ENCODE peak calls at places on chromosomes 11 and 22, in eight cellular contexts. M is esophagus muscularis mucosa, C is A549, F is endodermal cell, D is cardiac muscle cell, L is body of pancreas, T is right lobe of liver, V is tibial nerve. X is an unnamed sample. For H3K4me1, the result is how much of the 10 kb centered on the place peaks cover.

GRCh38 chr11:3138178-3139085 is 26.7 kb downstream of the OSBPL5 start:
- DNase-seq in M (no peak), C (no peak), F (peak), D (no peak), L (no peak), T (peak), V (no peak), X (peak)

GRCh38 chr22:47759909-47760308 is 997.5 kb downstream of the TBC1D22A start:
- DNase-seq in M (peak), C (no peak), F (no peak), D (no peak), L (no peak), T (no peak), V (no peak), X (no peak)

GRCh38 chr22:23222033-23222840 is 41.9 kb downstream of the BCR start:
- DNase-seq in M (no peak), C (no peak), F (no peak), D (no peak), L (no peak), T (no peak), V (no peak), X (no peak)

GRCh38 chr22:44368611-44369010 is 55.9 kb upstream of the SHISAL1 start:
- DNase-seq in M (no peak), C (no peak), F (no peak), D (no peak), L (no peak), T (peak), V (no peak), X (no peak)

GRCh38 chr11:79413258-79413657 is 27.6 kb downstream of the TENM4 start:
- DNase-seq in M (peak), C (no peak), F (peak), D (peak), L (peak), T (no peak), V (peak), X (peak)

GRCh38 chr11:44811841-44812448 is 85.2 kb downstream of the TSPAN18 start:
- DNase-seq in M (no peak), C (no peak), F (no peak), D (no peak), L (no peak), T (no peak), V (no peak), X (no peak)

GRCh38 chr11:6812391-6813005 is 13.0 kb upstream of the OR6A2 start:
- DNase-seq in M (no peak), C (peak), F (peak), D (peak), L (no peak), T (no peak), V (no peak), X (no peak)

GRCh38 chr22:45704648-45705047 is 33.0 kb downstream of the ATXN10 start:
- DNase-seq in M (no peak), C (no peak), F (no peak), D (no peak), L (no peak), T (no peak), V (no peak), X (no peak)

GRCh38 chr22:38177926-38178604 is 3.6 kb downstream of the PLA2G6 start:
- DNase-seq in M (no peak), C (peak), F (peak), D (peak), L (peak), T (no peak), V (no peak), X (peak)

GRCh38 chr11:14189874-14190273 is 169.1 kb downstream of the RRAS2 start:
- DNase-seq in M (peak), C (no peak), F (no peak), D (peak), L (peak), T (no peak), V (peak), X (peak)

GRCh38 chr11:6156628-6157367 is 13.3 kb downstream of the OR52B2 start:
- DNase-seq in M (no peak), C (no peak), F (peak), D (no peak), L (no peak), T (no peak), V (no peak), X (no peak)

GRCh38 chr11:84468255-84468654 is 1158.9 kb downstream of the DLG2 start:
- DNase-seq in M (no peak), C (no peak), F (no peak), D (peak), L (no peak), T (no peak), V (no peak), X (no peak)

GRCh38 chr11:111393096-111393495 is 14.0 kb upstream of the POU2AF1 start:
- DNase-seq in M (no peak), C (no peak), F (no peak), D (no peak), L (no peak), T (no peak), V (no peak), X (no peak)
- H3K4me1 ChIP-seq in M (under half), C (under half), F (under half), D (under half), L (under half), T (under half), V (under half), X (under half)

GRCh38 chr11:118076754-118077281 is at the start of gene TMPRSS4:
- DNase-seq in M (no peak), C (no peak), F (no peak), D (no peak), L (peak), T (no peak), V (no peak), X (no peak)
- H3K27ac ChIP-seq in M (no peak), C (no peak), F (no peak), D (no peak), L (no peak), T (no peak), V (peak), X (no peak)

GRCh38 chr11:118172356-118172755 is 4.1 kb downstream of the SCN2B start:
- DNase-seq in M (no peak), C (no peak), F (no peak), D (no peak), L (no peak), T (no peak), V (no peak), X (no peak)

GRCh38 chr11:118176400-118177134 is at the start of gene SCN2B:
- DNase-seq in M (no peak), C (no peak), F (no peak), D (peak), L (no peak), T (no peak), V (no peak), X (no peak)

GRCh38 chr11:118175031-118175531 is 1.4 kb downstream of the SCN2B start:
- DNase-seq in M (no peak), C (peak), F (no peak), D (peak), L (no peak), T (peak), V (no peak), X (peak)

GRCh38 chr11:118174006-118174567 is 2.4 kb downstream of the SCN2B start:
- DNase-seq in M (no peak), C (no peak), F (no peak), D (no peak), L (no peak), T (no peak), V (no peak), X (no peak)

GRCh38 chr11:118175600-118176399 is 639 bp downstream of the SCN2B start:
- DNase-seq in M (no peak), C (no peak), F (no peak), D (no peak), L (no peak), T (no peak), V (no peak), X (no peak)
- H3K4me3 ChIP-seq in M (peak), C (no peak), F (peak), D (peak), L (no peak), T (no peak), V (peak), X (peak)

DNA sequence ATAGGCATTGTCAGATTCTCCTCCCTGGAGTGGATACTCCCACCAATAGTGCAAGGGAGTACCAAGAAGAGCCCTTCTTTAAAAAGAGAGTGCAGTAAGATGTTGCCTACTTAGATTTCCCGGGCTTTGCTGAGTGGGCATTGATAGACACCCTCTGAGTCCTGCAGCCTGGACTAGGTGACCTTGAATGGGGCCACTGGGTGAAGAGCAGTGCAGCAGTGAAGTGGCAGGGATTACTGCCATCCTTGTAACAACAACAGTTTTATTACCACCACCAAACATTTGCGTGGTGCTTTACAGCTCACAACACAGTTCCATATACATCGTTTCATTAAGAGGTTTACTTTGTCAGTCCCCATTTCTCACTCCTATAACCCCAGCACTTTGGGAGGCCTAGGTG is 59.4 kb downstream of the MICAL2 start:
- DNase-seq in M (no peak), C (no peak), F (peak), D (no peak), L (no peak), T (no peak), V (no peak), X (no peak)
- H3K4me1 ChIP-seq in M (under half), C (half or more), F (under half), D (half or more), L (under half), T (under half), V (under half), X (half or more)